ENCODE peak calls at places on chromosomes 4 and X, in seven cellular contexts. Q, R, I, E, A, G and P are unnamed samples.

GRCh38 chr4:43048570-43048969 is 156.1 kb downstream of the GRXCR1 start:
- DNase-seq in G (no peak), E (no peak), R (no peak), I (no peak), A (no peak), Q (no peak), P (no peak)

GRCh38 chr4:180557348-180557747 is 1685.9 kb upstream of the TENM3 start:
- DNase-seq in G (no peak), A (no peak), R (no peak), E (no peak), Q (no peak), I (no peak), P (no peak)

GRCh38 chrX:135543924-135544323 is 23.5 kb downstream of the INTS6L start:
- DNase-seq in E (no peak), A (no peak), I (peak), Q (no peak), G (no peak), R (no peak), P (no peak)

GRCh38 chr4:128846063-128846462 is 36.6 kb downstream of the JADE1 start:
- DNase-seq in A (no peak), I (no peak), E (no peak), R (no peak), G (no peak), Q (no peak), P (no peak)

GRCh38 chr4:71009091-71009490 is 15.6 kb downstream of the DCK start:
- DNase-seq in E (no peak), R (no peak), Q (no peak), A (no peak), G (peak), I (no peak), P (no peak)

GRCh38 chrX:138775501-138775900 is 64.0 kb upstream of the FGF13 start:
- DNase-seq in G (peak), Q (no peak), I (no peak), R (peak), A (peak), E (no peak), P (peak)

GRCh38 chrX:134236690-134237362 is at the start of gene CCDC160:
- DNase-seq in I (peak), A (peak), Q (peak), G (no peak), E (no peak), R (no peak), P (peak)

GRCh38 chr4:74330295-74330750 is 22.1 kb downstream of the EPGN start:
- DNase-seq in A (no peak), R (no peak), G (no peak), I (no peak), Q (no peak), E (no peak), P (no peak)

GRCh38 chr4:153159016-153159415 is 45.2 kb upstream of the TRIM2 start:
- DNase-seq in Q (no peak), I (no peak), G (no peak), A (no peak), E (no peak), R (no peak), P (no peak)

GRCh38 chrX:261167-261857 is 19.9 kb upstream of the PLCXD1 start:
- DNase-seq in I (no peak), A (no peak), Q (no peak), E (peak), R (peak), G (no peak), P (no peak)

GRCh38 chr4:147799986-147800555 is 68.2 kb downstream of the ARHGAP10 start:
- DNase-seq in R (no peak), A (no peak), I (no peak), G (no peak), E (no peak), Q (no peak), P (no peak)

GRCh38 chr4:51843309-51844156 is 580 bp downstream of the DCUN1D4 start:
- DNase-seq in Q (peak), I (peak), E (peak), A (no peak), G (peak), R (peak), P (peak)

GRCh38 chr4:38382492-38382891 is 281.5 kb upstream of the KLF3 start:
- DNase-seq in Q (no peak), A (peak), E (no peak), G (no peak), R (no peak), I (no peak), P (no peak)

GRCh38 chrX:44731160-44731559 is 112.7 kb upstream of the DUSP21 start:
- DNase-seq in G (no peak), Q (no peak), R (no peak), E (no peak), A (no peak), I (no peak), P (no peak)

GRCh38 chrX:150897371-150898319 is 823 bp downstream of the CD99L2 start:
- DNase-seq in Q (no peak), A (peak), E (no peak), G (peak), I (peak), R (peak), P (no peak)

GRCh38 chrX:149631293-149632165 is at the start of gene TMEM185A:
- DNase-seq in I (peak), Q (peak), E (no peak), R (peak), A (peak), G (peak), P (peak)